ENCODE peak calls at places on chromosomes 12 and 14, in nine cellular contexts. One of them, this sample, is unnamed.

GRCh38 chr14:94465042-94465441 is 11.0 kb downstream of the SERPINA9 start:
- DNase-seq in MCF 10A: no peak
- DNase-seq in psoas muscle: no peak
- DNase-seq in fibroblast of pulmonary artery: no peak
- DNase-seq in cardiac fibroblast: no peak
- DNase-seq in NB4: no peak
- DNase-seq in AG10803: no peak
- DNase-seq in osteocyte: no peak
- DNase-seq in Calu3: no peak
- DNase-seq in this sample: no peak

GRCh38 chr12:101828463-101829196 is 2.1 kb downstream of the GNPTAB start:
- DNase-seq in psoas muscle: no peak
- DNase-seq in NB4: no peak
- DNase-seq in fibroblast of pulmonary artery: no peak
- DNase-seq in cardiac fibroblast: no peak
- DNase-seq in osteocyte: no peak
- DNase-seq in Calu3: no peak
- DNase-seq in AG10803: no peak
- DNase-seq in MCF 10A: no peak
- DNase-seq in this sample: no peak

GRCh38 chr14:76456200-76456599 is 80.3 kb downstream of the ESRRB start:
- DNase-seq in Calu3: peak
- DNase-seq in fibroblast of pulmonary artery: peak
- DNase-seq in AG10803: peak
- DNase-seq in NB4: peak
- DNase-seq in cardiac fibroblast: peak
- DNase-seq in MCF 10A: peak
- DNase-seq in osteocyte: no peak
- DNase-seq in psoas muscle: no peak
- DNase-seq in this sample: peak

GRCh38 chr12:25102402-25102801 is 92.6 kb downstream of the DNAI7 start:
- DNase-seq in AG10803: no peak
- DNase-seq in fibroblast of pulmonary artery: no peak
- DNase-seq in cardiac fibroblast: no peak
- DNase-seq in psoas muscle: no peak
- DNase-seq in osteocyte: no peak
- DNase-seq in MCF 10A: no peak
- DNase-seq in NB4: no peak
- DNase-seq in Calu3: no peak
- DNase-seq in this sample: no peak

GRCh38 chr14:101229666-101230065 is 326.1 kb upstream of the RTL1 start:
- DNase-seq in MCF 10A: no peak
- DNase-seq in AG10803: no peak
- DNase-seq in fibroblast of pulmonary artery: no peak
- DNase-seq in NB4: no peak
- DNase-seq in osteocyte: peak
- DNase-seq in Calu3: no peak
- DNase-seq in psoas muscle: no peak
- DNase-seq in cardiac fibroblast: no peak
- DNase-seq in this sample: no peak

GRCh38 chr12:53006810-53007742 is 820 bp downstream of the EIF4B start:
- DNase-seq in psoas muscle: peak
- DNase-seq in NB4: peak
- DNase-seq in osteocyte: peak
- DNase-seq in cardiac fibroblast: peak
- DNase-seq in AG10803: peak
- DNase-seq in Calu3: peak
- DNase-seq in MCF 10A: peak
- DNase-seq in fibroblast of pulmonary artery: peak
- DNase-seq in this sample: peak

GRCh38 chr12:106522708-106523107 is 60.1 kb upstream of the RFX4 start:
- DNase-seq in NB4: peak
- DNase-seq in MCF 10A: peak
- DNase-seq in osteocyte: no peak
- DNase-seq in fibroblast of pulmonary artery: no peak
- DNase-seq in Calu3: no peak
- DNase-seq in AG10803: no peak
- DNase-seq in psoas muscle: no peak
- DNase-seq in cardiac fibroblast: no peak
- DNase-seq in this sample: no peak

GRCh38 chr14:38254565-38255407 is 1.1 kb downstream of the CLEC14A start:
- DNase-seq in AG10803: peak
- DNase-seq in MCF 10A: no peak
- DNase-seq in NB4: no peak
- DNase-seq in cardiac fibroblast: peak
- DNase-seq in osteocyte: no peak
- DNase-seq in Calu3: no peak
- DNase-seq in psoas muscle: peak
- DNase-seq in fibroblast of pulmonary artery: peak
- DNase-seq in this sample: no peak

GRCh38 chr14:99792551-99793212 is 531 bp upstream of the EML1 start:
- DNase-seq in AG10803: peak
- DNase-seq in MCF 10A: no peak
- DNase-seq in psoas muscle: peak
- DNase-seq in cardiac fibroblast: peak
- DNase-seq in NB4: no peak
- DNase-seq in osteocyte: no peak
- DNase-seq in fibroblast of pulmonary artery: peak
- DNase-seq in Calu3: no peak
- DNase-seq in this sample: peak

GRCh38 chr12:89969098-89969497 is 260.5 kb upstream of the ATP2B1 start:
- DNase-seq in osteocyte: no peak
- DNase-seq in NB4: no peak
- DNase-seq in AG10803: no peak
- DNase-seq in cardiac fibroblast: no peak
- DNase-seq in MCF 10A: peak
- DNase-seq in fibroblast of pulmonary artery: no peak
- DNase-seq in Calu3: peak
- DNase-seq in psoas muscle: no peak
- DNase-seq in this sample: no peak

GRCh38 chr12:7219599-7220243 is 30.2 kb downstream of the PEX5 start:
- DNase-seq in cardiac fibroblast: peak
- DNase-seq in osteocyte: no peak
- DNase-seq in fibroblast of pulmonary artery: peak
- DNase-seq in Calu3: peak
- DNase-seq in psoas muscle: peak
- DNase-seq in MCF 10A: peak
- DNase-seq in NB4: peak
- DNase-seq in AG10803: peak
- DNase-seq in this sample: peak

GRCh38 chr14:29928342-29928640 is 644 bp upstream of the PRKD1 start:
- DNase-seq in cardiac fibroblast: no peak
- DNase-seq in fibroblast of pulmonary artery: no peak
- DNase-seq in AG10803: no peak
- DNase-seq in Calu3: no peak
- DNase-seq in psoas muscle: no peak
- DNase-seq in MCF 10A: no peak
- DNase-seq in osteocyte: no peak
- DNase-seq in NB4: no peak
- DNase-seq in this sample: no peak

GRCh38 chr12:53053223-53054111 is 3.6 kb downstream of the TNS2 start:
- DNase-seq in fibroblast of pulmonary artery: no peak
- DNase-seq in cardiac fibroblast: no peak
- DNase-seq in psoas muscle: no peak
- DNase-seq in osteocyte: no peak
- DNase-seq in Calu3: peak
- DNase-seq in MCF 10A: peak
- DNase-seq in AG10803: no peak
- DNase-seq in NB4: peak
- DNase-seq in this sample: peak

GRCh38 chr14:76473381-76474263 is 97.7 kb downstream of the ESRRB start:
- DNase-seq in MCF 10A: no peak
- DNase-seq in psoas muscle: peak
- DNase-seq in AG10803: no peak
- DNase-seq in osteocyte: no peak
- DNase-seq in fibroblast of pulmonary artery: no peak
- DNase-seq in NB4: no peak
- DNase-seq in cardiac fibroblast: peak
- DNase-seq in Calu3: no peak
- DNase-seq in this sample: no peak

GRCh38 chr14:104546021-104546491 is 33.5 kb upstream of the C14orf180 start:
- DNase-seq in MCF 10A: no peak
- DNase-seq in osteocyte: peak
- DNase-seq in NB4: no peak
- DNase-seq in Calu3: no peak
- DNase-seq in cardiac fibroblast: no peak
- DNase-seq in fibroblast of pulmonary artery: no peak
- DNase-seq in psoas muscle: no peak
- DNase-seq in AG10803: no peak
- DNase-seq in this sample: no peak

GRCh38 chr14:61477845-61478438 is 156.6 kb downstream of the PRKCH start:
- DNase-seq in Calu3: peak
- DNase-seq in NB4: peak
- DNase-seq in osteocyte: no peak
- DNase-seq in cardiac fibroblast: peak
- DNase-seq in fibroblast of pulmonary artery: peak
- DNase-seq in AG10803: peak
- DNase-seq in MCF 10A: peak
- DNase-seq in psoas muscle: peak
- DNase-seq in this sample: peak
- TF ChIP-seq CTCF in Calu3: no peak
- TF ChIP-seq CTCF in NB4: no peak
- TF ChIP-seq CTCF in osteocyte: no peak
- TF ChIP-seq CTCF in cardiac fibroblast: no peak
- TF ChIP-seq CTCF in fibroblast of pulmonary artery: no peak
- TF ChIP-seq CTCF in AG10803: no peak
- TF ChIP-seq CTCF in MCF 10A: no peak
- TF ChIP-seq CTCF in psoas muscle: no peak
- TF ChIP-seq CTCF in this sample: no peak

GRCh38 chr12:46049665-46050064 is 59.3 kb upstream of the SCAF11 start:
- DNase-seq in NB4: no peak
- DNase-seq in Calu3: no peak
- DNase-seq in osteocyte: no peak
- DNase-seq in fibroblast of pulmonary artery: no peak
- DNase-seq in cardiac fibroblast: no peak
- DNase-seq in psoas muscle: no peak
- DNase-seq in MCF 10A: no peak
- DNase-seq in AG10803: no peak
- DNase-seq in this sample: no peak
- TF ChIP-seq CTCF in NB4: no peak
- TF ChIP-seq CTCF in Calu3: no peak
- TF ChIP-seq CTCF in osteocyte: no peak
- TF ChIP-seq CTCF in fibroblast of pulmonary artery: no peak
- TF ChIP-seq CTCF in cardiac fibroblast: no peak
- TF ChIP-seq CTCF in psoas muscle: no peak
- TF ChIP-seq CTCF in MCF 10A: no peak
- TF ChIP-seq CTCF in AG10803: no peak
- TF ChIP-seq CTCF in this sample: no peak

DNA sequence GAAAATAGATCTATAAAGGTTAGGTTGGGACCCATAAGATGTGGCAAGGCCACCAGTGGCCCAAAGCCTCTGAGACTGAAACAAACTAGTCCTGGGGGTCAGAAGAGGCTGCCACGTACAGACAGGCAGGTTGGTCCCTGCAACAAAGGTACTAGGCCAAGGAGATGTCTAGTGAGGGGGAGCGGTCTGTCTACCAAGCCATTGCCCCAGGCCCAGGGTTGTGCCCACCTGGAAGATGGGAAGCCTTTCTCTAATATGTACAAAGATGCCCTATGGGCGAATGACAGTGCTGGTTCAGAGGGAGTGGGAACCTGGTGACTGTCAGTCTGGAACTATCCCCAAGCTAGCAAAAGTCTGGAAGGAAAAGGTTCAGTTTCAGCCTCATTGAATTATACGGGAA is 233.2 kb downstream of the RBM19 start:
- DNase-seq in Calu3: no peak
- DNase-seq in psoas muscle: no peak
- DNase-seq in cardiac fibroblast: no peak
- DNase-seq in NB4: no peak
- DNase-seq in fibroblast of pulmonary artery: no peak
- DNase-seq in AG10803: no peak
- DNase-seq in osteocyte: no peak
- DNase-seq in MCF 10A: no peak
- DNase-seq in this sample: no peak
- TF ChIP-seq CTCF in Calu3: no peak
- TF ChIP-seq CTCF in psoas muscle: no peak
- TF ChIP-seq CTCF in cardiac fibroblast: no peak
- TF ChIP-seq CTCF in NB4: no peak
- TF ChIP-seq CTCF in fibroblast of pulmonary artery: no peak
- TF ChIP-seq CTCF in AG10803: no peak
- TF ChIP-seq CTCF in osteocyte: no peak
- TF ChIP-seq CTCF in MCF 10A: no peak
- TF ChIP-seq CTCF in this sample: no peak

GRCh38 chr12:131828671-131829350 is 618 bp downstream of the MMP17 start:
- DNase-seq in AG10803: no peak
- DNase-seq in cardiac fibroblast: no peak
- DNase-seq in NB4: no peak
- DNase-seq in psoas muscle: no peak
- DNase-seq in Calu3: peak
- DNase-seq in osteocyte: no peak
- DNase-seq in fibroblast of pulmonary artery: no peak
- DNase-seq in MCF 10A: peak
- DNase-seq in this sample: no peak

GRCh38 chr12:131829795-131830334 is 1.7 kb downstream of the MMP17 start:
- DNase-seq in MCF 10A: no peak
- DNase-seq in NB4: peak
- DNase-seq in cardiac fibroblast: no peak
- DNase-seq in Calu3: no peak
- DNase-seq in AG10803: no peak
- DNase-seq in psoas muscle: no peak
- DNase-seq in osteocyte: no peak
- DNase-seq in fibroblast of pulmonary artery: no peak
- DNase-seq in this sample: no peak

GRCh38 chr12:131826064-131826928 is 1.9 kb upstream of the MMP17 start:
- DNase-seq in AG10803: no peak
- DNase-seq in osteocyte: peak
- DNase-seq in fibroblast of pulmonary artery: no peak
- DNase-seq in Calu3: no peak
- DNase-seq in cardiac fibroblast: no peak
- DNase-seq in MCF 10A: no peak
- DNase-seq in psoas muscle: no peak
- DNase-seq in NB4: peak
- DNase-seq in this sample: no peak

GRCh38 chr12:131829351-131829794 is 1.2 kb downstream of the MMP17 start:
- DNase-seq in psoas muscle: no peak
- DNase-seq in fibroblast of pulmonary artery: no peak
- DNase-seq in NB4: peak
- DNase-seq in AG10803: no peak
- DNase-seq in osteocyte: no peak
- DNase-seq in MCF 10A: peak
- DNase-seq in cardiac fibroblast: peak
- DNase-seq in Calu3: no peak
- DNase-seq in this sample: peak

DNA sequence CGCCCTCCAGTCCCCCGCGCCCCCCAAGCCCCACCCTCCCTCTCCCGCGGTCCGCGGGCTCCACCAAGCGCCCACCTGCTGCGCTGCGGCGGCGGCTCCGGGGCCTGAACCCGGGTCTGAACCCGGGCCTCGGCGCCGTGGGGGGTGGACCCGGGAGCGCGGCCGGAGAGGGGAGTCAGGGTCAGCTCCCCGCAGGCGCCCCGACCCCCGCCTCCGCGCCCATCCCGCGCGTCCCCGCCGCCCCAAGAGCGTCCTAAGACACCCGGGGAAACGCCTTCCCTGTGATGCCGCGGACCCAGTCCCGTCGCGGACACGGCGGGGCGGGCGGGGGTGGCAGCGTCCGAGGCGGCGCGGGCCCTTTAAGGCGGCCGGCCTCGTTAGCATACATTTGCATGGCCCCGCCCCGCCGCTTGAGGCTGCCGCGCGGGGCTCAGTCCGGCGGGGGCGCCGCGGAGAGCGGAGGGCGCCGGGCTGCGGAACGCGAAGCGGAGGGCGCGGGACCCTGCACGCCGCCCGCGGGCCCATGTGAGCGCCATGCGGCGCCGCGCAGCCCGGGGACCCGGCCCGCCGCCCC is at the start of gene MMP17:
- DNase-seq in cardiac fibroblast: peak
- DNase-seq in NB4: peak
- DNase-seq in fibroblast of pulmonary artery: peak
- DNase-seq in MCF 10A: peak
- DNase-seq in Calu3: peak
- DNase-seq in psoas muscle: peak
- DNase-seq in AG10803: peak
- DNase-seq in osteocyte: no peak
- DNase-seq in this sample: peak
- TF ChIP-seq CTCF in cardiac fibroblast: no peak
- TF ChIP-seq CTCF in NB4: peak
- TF ChIP-seq CTCF in fibroblast of pulmonary artery: no peak
- TF ChIP-seq CTCF in MCF 10A: peak
- TF ChIP-seq CTCF in Calu3: no peak
- TF ChIP-seq CTCF in psoas muscle: no peak
- TF ChIP-seq CTCF in AG10803: no peak
- TF ChIP-seq CTCF in osteocyte: no peak
- TF ChIP-seq CTCF in this sample: no peak